ENCODE peak calls at places on chromosomes 2 and 18, in four cellular contexts. M is SHP77 treated with DMSO at 0.1 percent for 48 hours; O is stomach; B is activated CD4-positive, alpha-beta T cell treated with anti-CD3 and anti-CD28 coated beads, Interleukin-2, amount 10 ng/mL, durations not matched to agents 7 days and 5 days. Z is an unnamed sample.

GRCh38 chr2:10597956-10598355 is 91.8 kb downstream of the NOL10 start:
- DNase-seq in M (no peak), O (no peak), B (no peak), Z (peak)

GRCh38 chr2:222900354-222900753 is 39.5 kb downstream of the ACSL3 start:
- DNase-seq in M (no peak), O (no peak), B (no peak), Z (peak)

GRCh38 chr2:163259489-163259888 is 420.9 kb upstream of the KCNH7 start:
- DNase-seq in M (no peak), O (no peak), B (no peak), Z (no peak)

GRCh38 chr18:46660955-46661749 is 4.1 kb upstream of the LOXHD1 start:
- DNase-seq in M (no peak), O (no peak), B (no peak), Z (peak)

GRCh38 chr2:182716665-182716990 is 571 bp downstream of the DNAJC10 start:
- DNase-seq in M (no peak), O (peak), B (peak), Z (no peak)

GRCh38 chr18:49025767-49026500 is 75.2 kb upstream of the SMAD7 start:
- DNase-seq in M (no peak), O (peak), B (no peak), Z (no peak)

GRCh38 chr2:151826737-151827157 is 1.5 kb downstream of the ARL5A start:
- DNase-seq in M (no peak), O (no peak), B (peak), Z (peak)

GRCh38 chr2:200888719-200889625 is at the start of the genes NIF3L1 and PPIL3:
- DNase-seq in M (peak), O (peak), B (peak), Z (peak)

GRCh38 chr2:71926098-71926466 is 221.6 kb downstream of the CYP26B1 start:
- DNase-seq in M (no peak), O (no peak), B (no peak), Z (peak)

GRCh38 chr2:71667256-71668182 is 214.2 kb downstream of the DYSF start:
- DNase-seq in M (no peak), O (no peak), B (no peak), Z (no peak)

GRCh38 chr2:179814050-179814449 is 47.4 kb downstream of the ZNF385B start:
- DNase-seq in M (no peak), O (no peak), B (no peak), Z (no peak)

GRCh38 chr2:75284345-75284744 is 85.0 kb upstream of the TACR1 start:
- DNase-seq in M (no peak), O (no peak), B (no peak), Z (no peak)

GRCh38 chr2:63488118-63488713 is 100.1 kb downstream of the WDPCP start:
- DNase-seq in M (peak), O (no peak), B (peak), Z (peak)

GRCh38 chr2:236464140-236464539 is 105.5 kb upstream of the ACKR3 start:
- DNase-seq in M (no peak), O (no peak), B (no peak), Z (no peak)

GRCh38 chr2:179237209-179237946 is 27.3 kb downstream of the SESTD1 start:
- DNase-seq in M (no peak), O (no peak), B (no peak), Z (no peak)

GRCh38 chr18:33210575-33211189 is 229.8 kb downstream of the CCDC178 start:
- DNase-seq in M (peak), O (no peak), B (no peak), Z (peak)

GRCh38 chr18:10290244-10291240 is 163.9 kb upstream of the APCDD1 start:
- DNase-seq in M (no peak), O (no peak), B (no peak), Z (peak)

GRCh38 chr2:227154976-227155375 is 9.0 kb downstream of the COL4A4 start:
- DNase-seq in M (no peak), O (no peak), B (no peak), Z (no peak)

GRCh38 chr18:28088477-28088876 is 88.5 kb downstream of the CDH2 start:
- DNase-seq in M (no peak), O (no peak), B (no peak), Z (no peak)

GRCh38 chr2:11775384-11775783 is 29.0 kb downstream of the LPIN1 start:
- DNase-seq in M (no peak), O (no peak), B (peak), Z (peak)

GRCh38 chr2:233486778-233487552 is 79.6 kb downstream of the USP40 start:
- DNase-seq in M (no peak), O (no peak), B (no peak), Z (peak)

GRCh38 chr2:195737531-195738162 is 80.6 kb downstream of the SLC39A10 start:
- DNase-seq in M (no peak), O (no peak), B (no peak), Z (no peak)

GRCh38 chr18:55387139-55387984 is 200.6 kb downstream of the TCF4 start:
- DNase-seq in M (no peak), O (no peak), B (no peak), Z (no peak)

GRCh38 chr2:54595999-54596903 is 127.2 kb upstream of the EML6 start:
- DNase-seq in M (no peak), O (no peak), B (peak), Z (no peak)

GRCh38 chr18:61972389-61973264 is 79.8 kb upstream of the RNF152 start:
- DNase-seq in M (no peak), O (no peak), B (no peak), Z (no peak)

GRCh38 chr2:100752628-100753333 is 67.2 kb upstream of the NPAS2 start:
- DNase-seq in M (no peak), O (no peak), B (no peak), Z (peak)

GRCh38 chr18:36756262-36756661 is 72.5 kb downstream of the TPGS2 start:
- DNase-seq in M (no peak), O (no peak), B (no peak), Z (peak)

GRCh38 chr2:120419073-120419472 is 73.1 kb downstream of the INHBB start:
- DNase-seq in M (no peak), O (peak), B (no peak), Z (no peak)

GRCh38 chr2:9037176-9037575 is 33.7 kb upstream of the MBOAT2 start:
- DNase-seq in M (no peak), O (no peak), B (no peak), Z (no peak)

GRCh38 chr2:28821295-28821958 is 10.8 kb downstream of the SPDYA start:
- DNase-seq in M (peak), O (peak), B (peak), Z (peak)

GRCh38 chr2:121483021-121483420 is 47.7 kb upstream of the RNU4ATAC start:
- DNase-seq in M (no peak), O (no peak), B (no peak), Z (no peak)

Z was measured in fibroblast of villous mesenchyme.